ENCODE peak calls at places on chromosome 16, in nine cellular contexts. H is endothelial cell; U is astrocyte; V is NCI-H510A treated with DMSO at 0.1 percent for 48 hours; O is left kidney; R is stimulated activated CD4-positive, alpha-beta T cell treated with anti-CD3 and anti-CD28 coated beads, Interleukin-4, amount 100 ng/mL, for 4 hours; E is coronary artery; Y is bronchial epithelial cell; B is M059J. X is an unnamed sample.

GRCh38 chr16:47056704-47057630 is 83.5 kb upstream of the DNAJA2 start:
- DNase-seq in B (no peak), Y (no peak), O (no peak), V (no peak), E (peak), U (no peak), R (no peak), H (no peak), X (no peak)

GRCh38 chr16:10080031-10080772 is 102.0 kb downstream of the GRIN2A start:
- DNase-seq in B (peak), R (no peak), O (peak), H (no peak), U (peak), V (no peak), E (no peak), Y (peak), X (no peak)

GRCh38 chr16:57802635-57803412 is 533 bp upstream of the KIFC3 start:
- DNase-seq in O (peak), E (no peak), B (no peak), V (no peak), Y (no peak), R (no peak), H (no peak), U (peak), X (peak)

GRCh38 chr16:525520-526180 is 1.9 kb upstream of the CAPN15 start:
- DNase-seq in B (peak), O (peak), Y (peak), R (peak), E (no peak), H (no peak), V (no peak), U (peak), X (no peak)

GRCh38 chr16:6611535-6611934 is 721.1 kb upstream of the RBFOX1 start:
- DNase-seq in O (no peak), Y (no peak), H (peak), U (no peak), B (peak), R (no peak), E (no peak), V (no peak), X (no peak)

GRCh38 chr16:17724242-17724898 is 253.6 kb upstream of the XYLT1 start:
- DNase-seq in V (no peak), E (no peak), O (no peak), B (peak), R (no peak), Y (no peak), U (peak), H (no peak), X (no peak)

GRCh38 chr16:27024010-27024409 is 42.7 kb upstream of the C16orf82 start:
- DNase-seq in O (no peak), B (no peak), R (no peak), V (no peak), E (no peak), H (no peak), U (no peak), Y (no peak), X (no peak)

GRCh38 chr16:65289022-65289421 is 167.2 kb upstream of the CDH11 start:
- DNase-seq in E (no peak), V (no peak), Y (no peak), B (no peak), R (no peak), H (no peak), O (no peak), U (no peak), X (no peak)

GRCh38 chr16:14284371-14284770 is 213.3 kb downstream of the MRTFB start:
- DNase-seq in O (no peak), R (no peak), H (no peak), Y (no peak), U (no peak), B (no peak), V (no peak), E (no peak), X (peak)

GRCh38 chr16:30382398-30383015 is at the start of gene SEPTIN1:
- DNase-seq in E (no peak), O (no peak), V (peak), Y (no peak), B (no peak), H (no peak), U (no peak), R (peak), X (no peak)

GRCh38 chr16:82629441-82630027 is 2.8 kb downstream of the CDH13 start:
- DNase-seq in R (no peak), V (no peak), O (no peak), Y (peak), H (no peak), U (peak), B (peak), E (no peak), X (no peak)

GRCh38 chr16:20620003-20620402 is 43.8 kb upstream of the ACSM2B start:
- DNase-seq in E (no peak), R (no peak), H (no peak), O (no peak), Y (no peak), U (no peak), V (no peak), B (no peak), X (no peak)

GRCh38 chr16:57537596-57538234 is 1.3 kb upstream of the CCDC102A start:
- DNase-seq in Y (no peak), B (no peak), V (no peak), O (no peak), R (no peak), H (no peak), U (no peak), E (no peak), X (no peak)

GRCh38 chr16:12137344-12138094 is 161.0 kb downstream of the SNX29 start:
- DNase-seq in B (no peak), Y (no peak), O (peak), V (no peak), R (no peak), H (no peak), E (no peak), U (no peak), X (peak)

GRCh38 chr16:31071861-31072260 is 2.2 kb downstream of the ZNF668 start:
- DNase-seq in U (peak), H (no peak), E (no peak), O (peak), Y (peak), R (no peak), B (peak), V (no peak), X (peak)

GRCh38 chr16:68644715-68645493 is at the start of gene CDH3:
- DNase-seq in U (no peak), O (peak), Y (peak), V (peak), B (peak), E (no peak), R (peak), H (peak), X (peak)

GRCh38 chr16:48559462-48560211 is 50.3 kb downstream of the N4BP1 start:
- DNase-seq in Y (peak), U (no peak), V (no peak), O (no peak), H (no peak), E (no peak), B (peak), R (no peak), X (no peak)

GRCh38 chr16:84461504-84462295 is 42.8 kb downstream of the MEAK7 start:
- DNase-seq in V (no peak), R (no peak), Y (no peak), B (no peak), H (no peak), O (no peak), E (peak), U (no peak), X (no peak)

GRCh38 chr16:69397821-69398521 is 12.2 kb upstream of the TERF2 start:
- DNase-seq in R (no peak), H (peak), U (peak), O (peak), Y (peak), B (peak), V (no peak), E (no peak), X (no peak)

GRCh38 chr16:66903544-66904427 is 14.9 kb downstream of the CDH16 start:
- DNase-seq in Y (no peak), O (no peak), V (no peak), H (no peak), R (no peak), B (no peak), U (no peak), E (no peak), X (no peak)

GRCh38 chr16:82657239-82657638 is 30.5 kb downstream of the CDH13 start:
- DNase-seq in Y (peak), O (no peak), R (no peak), B (no peak), U (peak), E (no peak), V (no peak), H (no peak), X (no peak)

GRCh38 chr16:25210758-25211157 is 6.0 kb upstream of the AQP8 start:
- DNase-seq in H (no peak), V (no peak), E (no peak), R (no peak), B (peak), Y (peak), U (peak), O (no peak), X (no peak)

GRCh38 chr16:62035115-62036092 is 834 bp downstream of the CDH8 start:
- DNase-seq in V (peak), O (peak), E (no peak), B (peak), H (peak), U (no peak), Y (no peak), R (no peak), X (peak)

GRCh38 chr16:84687715-84688114 is 12.1 kb upstream of the USP10 start:
- DNase-seq in H (no peak), R (no peak), U (peak), E (no peak), V (no peak), Y (peak), B (peak), O (peak), X (no peak)

GRCh38 chr16:53881371-53881770 is 177.4 kb downstream of the FTO start:
- DNase-seq in E (no peak), Y (peak), O (no peak), R (no peak), H (no peak), U (peak), B (peak), V (no peak), X (no peak)

GRCh38 chr16:73711441-73712080 is 585.1 kb upstream of the PSMD7 start:
- DNase-seq in H (no peak), E (no peak), O (no peak), U (no peak), R (no peak), V (no peak), B (no peak), Y (no peak), X (no peak)

GRCh38 chr16:84115919-84116719 is 623 bp downstream of the MBTPS1 start:
- DNase-seq in O (no peak), E (no peak), H (no peak), Y (peak), U (peak), V (peak), B (peak), R (no peak), X (peak)

GRCh38 chr16:19481291-19481690 is 40.6 kb downstream of the GDE1 start:
- DNase-seq in Y (no peak), O (no peak), H (no peak), B (peak), U (peak), R (no peak), V (no peak), E (no peak), X (no peak)

GRCh38 chr16:48057085-48057484 is 98.7 kb downstream of the ABCC12 start:
- DNase-seq in O (no peak), R (no peak), H (no peak), E (no peak), Y (no peak), B (no peak), V (no peak), U (no peak), X (no peak)

GRCh38 chr16:79589495-79590134 is 10.9 kb downstream of the MAF start:
- DNase-seq in V (no peak), O (no peak), E (no peak), B (no peak), Y (no peak), R (no peak), H (no peak), U (no peak), X (no peak)

GRCh38 chr16:10870137-10870776 is 6.7 kb upstream of the CIITA start:
- DNase-seq in B (peak), R (no peak), E (no peak), V (no peak), Y (no peak), O (no peak), U (no peak), H (no peak), X (no peak)

GRCh38 chr16:71384073-71384724 is 25.7 kb downstream of the CALB2 start:
- DNase-seq in E (no peak), O (no peak), H (no peak), U (no peak), Y (no peak), V (no peak), B (no peak), R (no peak), X (no peak)

GRCh38 chr16:31081428-31082351 is 7.1 kb downstream of the PRSS53 start:
- DNase-seq in O (no peak), H (no peak), U (no peak), V (no peak), Y (no peak), R (no peak), E (no peak), B (no peak), X (no peak)

GRCh38 chr16:67249178-67249759 is 490 bp downstream of the SLC9A5 start:
- DNase-seq in E (no peak), O (peak), U (no peak), R (no peak), B (no peak), H (no peak), V (no peak), Y (no peak), X (peak)

GRCh38 chr16:1038932-1039331 is 33.6 kb upstream of the SSTR5 start:
- DNase-seq in H (no peak), Y (no peak), E (no peak), R (no peak), U (no peak), B (no peak), V (no peak), O (no peak), X (no peak)

GRCh38 chr16:4339909-4340308 is 11.2 kb downstream of the PAM16 start:
- DNase-seq in R (no peak), H (no peak), O (peak), V (peak), B (no peak), U (no peak), E (no peak), Y (no peak), X (peak)

GRCh38 chr16:52470601-52471000 is 76.3 kb downstream of the TOX3 start:
- DNase-seq in V (peak), R (no peak), H (no peak), Y (no peak), U (no peak), B (no peak), O (peak), E (no peak), X (peak)

GRCh38 chr16:7148606-7149005 is 184.0 kb upstream of the RBFOX1 start:
- DNase-seq in H (no peak), R (no peak), B (no peak), V (no peak), O (no peak), Y (no peak), E (no peak), U (no peak), X (no peak)

GRCh38 chr16:64455275-64455674 is 666.6 kb downstream of the CDH11 start:
- DNase-seq in V (no peak), H (no peak), B (peak), U (peak), R (no peak), E (no peak), Y (peak), O (peak), X (peak)

GRCh38 chr16:12752159-12752558 is 51.5 kb downstream of the CPPED1 start:
- DNase-seq in V (no peak), E (no peak), O (no peak), B (no peak), H (no peak), Y (no peak), U (no peak), R (no peak), X (no peak)